ENCODE peak calls at places on chromosome 6, in four cellular contexts. One of them, this sample, is unnamed.

GRCh38 chr6:151164383-151164782 is 75.4 kb upstream of the AKAP12 start:
- DNase-seq in IMR-90: no peak
- DNase-seq in SK-N-SH: no peak
- DNase-seq in A549: no peak
- DNase-seq in this sample: no peak

GRCh38 chr6:124066995-124067552 is 263.4 kb downstream of the NKAIN2 start:
- DNase-seq in IMR-90: no peak
- DNase-seq in SK-N-SH: no peak
- DNase-seq in A549: no peak
- DNase-seq in this sample: no peak

GRCh38 chr6:154039231-154039842 is at the start of gene OPRM1:
- DNase-seq in IMR-90: no peak
- DNase-seq in SK-N-SH: peak; percentile 68
- DNase-seq in A549: no peak
- DNase-seq in this sample: peak; percentile 9

GRCh38 chr6:95596021-95596420 is 18.7 kb downstream of the MANEA start:
- DNase-seq in IMR-90: no peak
- DNase-seq in SK-N-SH: no peak
- DNase-seq in A549: no peak
- DNase-seq in this sample: no peak

GRCh38 chr6:160462551-160463109 is 114.5 kb downstream of the SLC22A3 start:
- DNase-seq in IMR-90: peak; percentile 87
- DNase-seq in SK-N-SH: no peak
- DNase-seq in A549: no peak
- DNase-seq in this sample: no peak

GRCh38 chr6:130033999-130034814 is 15.8 kb downstream of the L3MBTL3 start:
- DNase-seq in IMR-90: peak; percentile 90
- DNase-seq in SK-N-SH: no peak
- DNase-seq in A549: no peak
- DNase-seq in this sample: peak; percentile 45

GRCh38 chr6:37207903-37208456 is 38.0 kb downstream of the PIM1 start:
- DNase-seq in IMR-90: peak; percentile 70
- DNase-seq in SK-N-SH: peak; percentile 61
- DNase-seq in A549: peak; percentile 76
- DNase-seq in this sample: peak; percentile 89

GRCh38 chr6:35024601-35025054 is 116.5 kb downstream of the TCP11 start:
- DNase-seq in IMR-90: peak; percentile 45
- DNase-seq in SK-N-SH: peak; percentile 74
- DNase-seq in A549: peak; percentile 28
- DNase-seq in this sample: peak; percentile 65

GRCh38 chr6:36731622-36732310 is 34.1 kb downstream of the RAB44 start:
- DNase-seq in IMR-90: no peak
- DNase-seq in SK-N-SH: no peak
- DNase-seq in A549: no peak
- DNase-seq in this sample: peak; percentile 20

GRCh38 chr6:57294829-57295228 is 22.6 kb upstream of the PRIM2 start:
- DNase-seq in IMR-90: no peak
- DNase-seq in SK-N-SH: no peak
- DNase-seq in A549: no peak
- DNase-seq in this sample: no peak

GRCh38 chr6:75290558-75290957 is 6.0 kb upstream of the TMEM30A start:
- DNase-seq in IMR-90: no peak
- DNase-seq in SK-N-SH: peak; percentile 37
- DNase-seq in A549: no peak
- DNase-seq in this sample: no peak

GRCh38 chr6:75290136-75290535 is 5.5 kb upstream of the TMEM30A start:
- DNase-seq in IMR-90: no peak
- DNase-seq in SK-N-SH: no peak
- DNase-seq in A549: no peak
- DNase-seq in this sample: no peak

GRCh38 chr6:75292522-75292921 is 7.9 kb upstream of the TMEM30A start:
- DNase-seq in IMR-90: no peak
- DNase-seq in SK-N-SH: no peak
- DNase-seq in A549: no peak
- DNase-seq in this sample: no peak

GRCh38 chr6:75291744-75292143 is 7.2 kb upstream of the TMEM30A start:
- DNase-seq in IMR-90: no peak
- DNase-seq in SK-N-SH: no peak
- DNase-seq in A549: no peak
- DNase-seq in this sample: no peak

GRCh38 chr6:75291331-75291730 is 6.7 kb upstream of the TMEM30A start:
- DNase-seq in IMR-90: no peak
- DNase-seq in SK-N-SH: no peak
- DNase-seq in A549: no peak
- DNase-seq in this sample: no peak
- TF ChIP-seq RCOR1 in IMR-90: no peak
- TF ChIP-seq RCOR1 in SK-N-SH: no peak
- TF ChIP-seq RCOR1 in A549: no peak
- TF ChIP-seq RCOR1 in this sample: no peak

GRCh38 chr6:157289764-157290163 is 33.6 kb downstream of the TMEM242 start:
- DNase-seq in IMR-90: no peak
- DNase-seq in SK-N-SH: no peak
- DNase-seq in A549: no peak
- DNase-seq in this sample: no peak
- TF ChIP-seq RCOR1 in IMR-90: no peak
- TF ChIP-seq RCOR1 in SK-N-SH: no peak
- TF ChIP-seq RCOR1 in A549: no peak
- TF ChIP-seq RCOR1 in this sample: no peak

GRCh38 chr6:10995114-10995707 is 48.9 kb downstream of the ELOVL2 start:
- DNase-seq in IMR-90: no peak
- DNase-seq in SK-N-SH: no peak
- DNase-seq in A549: no peak
- DNase-seq in this sample: no peak

GRCh38 chr6:10989587-10989986 is 54.5 kb downstream of the ELOVL2 start:
- DNase-seq in IMR-90: no peak
- DNase-seq in SK-N-SH: no peak
- DNase-seq in A549: no peak
- DNase-seq in this sample: no peak

GRCh38 chr6:10993896-10994295 is 50.2 kb downstream of the ELOVL2 start:
- DNase-seq in IMR-90: no peak
- DNase-seq in SK-N-SH: no peak
- DNase-seq in A549: no peak
- DNase-seq in this sample: no peak

GRCh38 chr6:10991115-10991514 is 53.0 kb downstream of the ELOVL2 start:
- DNase-seq in IMR-90: no peak
- DNase-seq in SK-N-SH: no peak
- DNase-seq in A549: no peak
- DNase-seq in this sample: no peak
- TF ChIP-seq RCOR1 in IMR-90: no peak
- TF ChIP-seq RCOR1 in SK-N-SH: no peak
- TF ChIP-seq RCOR1 in A549: no peak
- TF ChIP-seq RCOR1 in this sample: no peak

DNA sequence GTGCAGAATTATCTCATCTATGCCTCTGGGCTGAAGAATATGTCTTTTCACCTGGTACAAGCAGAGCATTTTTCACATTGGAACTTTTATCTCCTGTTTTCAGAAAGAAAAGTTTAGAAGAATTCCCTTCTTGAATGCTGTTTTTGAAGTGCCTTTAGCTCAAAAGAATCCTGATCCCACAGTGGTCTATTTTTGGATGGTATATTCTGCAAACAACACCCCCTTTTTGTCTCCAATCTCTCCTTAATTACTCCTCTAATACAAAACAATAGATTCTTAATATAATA is 57.7 kb upstream of the HFE start:
- DNase-seq in IMR-90: no peak
- DNase-seq in SK-N-SH: no peak
- DNase-seq in A549: no peak
- DNase-seq in this sample: no peak
- TF ChIP-seq RCOR1 in IMR-90: no peak
- TF ChIP-seq RCOR1 in SK-N-SH: no peak
- TF ChIP-seq RCOR1 in A549: no peak
- TF ChIP-seq RCOR1 in this sample: no peak

This sample was measured in K562.